ENCODE peak calls at places on chromosomes 13 and 19, in ten cellular contexts. One of them, this sample, is unnamed.

GRCh38 chr13:73428137-73428536 is 369.3 kb downstream of the KLF5 start:
- DNase-seq in tibial nerve: no peak
- DNase-seq in dorsolateral prefrontal cortex: no peak
- DNase-seq in brain microvascular endothelial cell: peak
- DNase-seq in fibroblast of the aortic adventitia: peak
- DNase-seq in left ventricle myocardium inferior: no peak
- DNase-seq in psoas muscle: no peak
- DNase-seq in fibroblast of lung: peak
- DNase-seq in fibroblast of pulmonary artery: peak
- DNase-seq in cardiac fibroblast: peak
- DNase-seq in this sample: peak

GRCh38 chr13:110964229-110965037 is 49.6 kb upstream of the ANKRD10 start:
- DNase-seq in tibial nerve: no peak
- DNase-seq in dorsolateral prefrontal cortex: no peak
- DNase-seq in brain microvascular endothelial cell: no peak
- DNase-seq in fibroblast of the aortic adventitia: no peak
- DNase-seq in left ventricle myocardium inferior: no peak
- DNase-seq in psoas muscle: no peak
- DNase-seq in fibroblast of lung: no peak
- DNase-seq in fibroblast of pulmonary artery: no peak
- DNase-seq in cardiac fibroblast: no peak
- DNase-seq in this sample: no peak

GRCh38 chr19:46813570-46814358 is 25.4 kb upstream of the SLC1A5 start:
- DNase-seq in tibial nerve: peak
- DNase-seq in dorsolateral prefrontal cortex: no peak
- DNase-seq in brain microvascular endothelial cell: peak
- DNase-seq in fibroblast of the aortic adventitia: peak
- DNase-seq in left ventricle myocardium inferior: peak
- DNase-seq in psoas muscle: peak
- DNase-seq in fibroblast of lung: peak
- DNase-seq in fibroblast of pulmonary artery: peak
- DNase-seq in cardiac fibroblast: peak
- DNase-seq in this sample: peak

GRCh38 chr13:36718146-36718545 is 44.3 kb downstream of the SERTM1 start:
- DNase-seq in tibial nerve: no peak
- DNase-seq in dorsolateral prefrontal cortex: no peak
- DNase-seq in brain microvascular endothelial cell: no peak
- DNase-seq in fibroblast of the aortic adventitia: peak
- DNase-seq in left ventricle myocardium inferior: no peak
- DNase-seq in psoas muscle: no peak
- DNase-seq in fibroblast of lung: no peak
- DNase-seq in fibroblast of pulmonary artery: peak
- DNase-seq in cardiac fibroblast: no peak
- DNase-seq in this sample: peak

GRCh38 chr13:73189766-73190165 is 131.0 kb downstream of the KLF5 start:
- DNase-seq in tibial nerve: no peak
- DNase-seq in dorsolateral prefrontal cortex: no peak
- DNase-seq in brain microvascular endothelial cell: no peak
- DNase-seq in fibroblast of the aortic adventitia: no peak
- DNase-seq in left ventricle myocardium inferior: no peak
- DNase-seq in psoas muscle: no peak
- DNase-seq in fibroblast of lung: no peak
- DNase-seq in fibroblast of pulmonary artery: no peak
- DNase-seq in cardiac fibroblast: no peak
- DNase-seq in this sample: no peak

GRCh38 chr19:54231077-54231931 is 8.5 kb upstream of the LILRB3 start:
- DNase-seq in tibial nerve: peak
- DNase-seq in dorsolateral prefrontal cortex: peak
- DNase-seq in brain microvascular endothelial cell: peak
- DNase-seq in fibroblast of the aortic adventitia: peak
- DNase-seq in left ventricle myocardium inferior: peak
- DNase-seq in psoas muscle: peak
- DNase-seq in fibroblast of lung: peak
- DNase-seq in fibroblast of pulmonary artery: peak
- DNase-seq in cardiac fibroblast: peak
- DNase-seq in this sample: peak

GRCh38 chr13:24053505-24054251 is 106.8 kb upstream of the SPATA13 start:
- DNase-seq in tibial nerve: no peak
- DNase-seq in dorsolateral prefrontal cortex: peak
- DNase-seq in brain microvascular endothelial cell: peak
- DNase-seq in fibroblast of the aortic adventitia: peak
- DNase-seq in left ventricle myocardium inferior: no peak
- DNase-seq in psoas muscle: no peak
- DNase-seq in fibroblast of lung: peak
- DNase-seq in fibroblast of pulmonary artery: peak
- DNase-seq in cardiac fibroblast: peak
- DNase-seq in this sample: peak

GRCh38 chr19:35295792-35296462 is 4.0 kb downstream of the MAG start:
- DNase-seq in tibial nerve: no peak
- DNase-seq in dorsolateral prefrontal cortex: no peak
- DNase-seq in brain microvascular endothelial cell: no peak
- DNase-seq in fibroblast of the aortic adventitia: no peak
- DNase-seq in left ventricle myocardium inferior: no peak
- DNase-seq in psoas muscle: no peak
- DNase-seq in fibroblast of lung: no peak
- DNase-seq in fibroblast of pulmonary artery: no peak
- DNase-seq in cardiac fibroblast: no peak
- DNase-seq in this sample: no peak

GRCh38 chr13:38687246-38688229 is 661 bp downstream of the FREM2 start:
- DNase-seq in tibial nerve: no peak
- DNase-seq in dorsolateral prefrontal cortex: no peak
- DNase-seq in brain microvascular endothelial cell: peak
- DNase-seq in fibroblast of the aortic adventitia: no peak
- DNase-seq in left ventricle myocardium inferior: no peak
- DNase-seq in psoas muscle: peak
- DNase-seq in fibroblast of lung: peak
- DNase-seq in fibroblast of pulmonary artery: no peak
- DNase-seq in cardiac fibroblast: no peak
- DNase-seq in this sample: peak

GRCh38 chr13:38688674-38689073 is 1.8 kb downstream of the FREM2 start:
- DNase-seq in tibial nerve: no peak
- DNase-seq in dorsolateral prefrontal cortex: no peak
- DNase-seq in brain microvascular endothelial cell: no peak
- DNase-seq in fibroblast of the aortic adventitia: no peak
- DNase-seq in left ventricle myocardium inferior: no peak
- DNase-seq in psoas muscle: no peak
- DNase-seq in fibroblast of lung: no peak
- DNase-seq in fibroblast of pulmonary artery: no peak
- DNase-seq in cardiac fibroblast: no peak
- DNase-seq in this sample: no peak

GRCh38 chr13:38684714-38685113 is 2.2 kb upstream of the FREM2 start:
- DNase-seq in tibial nerve: no peak
- DNase-seq in dorsolateral prefrontal cortex: no peak
- DNase-seq in brain microvascular endothelial cell: no peak
- DNase-seq in fibroblast of the aortic adventitia: no peak
- DNase-seq in left ventricle myocardium inferior: no peak
- DNase-seq in psoas muscle: no peak
- DNase-seq in fibroblast of lung: no peak
- DNase-seq in fibroblast of pulmonary artery: no peak
- DNase-seq in cardiac fibroblast: no peak
- DNase-seq in this sample: no peak

GRCh38 chr13:38685974-38686571 is 804 bp upstream of the FREM2 start:
- DNase-seq in tibial nerve: no peak
- DNase-seq in dorsolateral prefrontal cortex: no peak
- DNase-seq in brain microvascular endothelial cell: no peak
- DNase-seq in fibroblast of the aortic adventitia: no peak
- DNase-seq in left ventricle myocardium inferior: no peak
- DNase-seq in psoas muscle: no peak
- DNase-seq in fibroblast of lung: peak
- DNase-seq in fibroblast of pulmonary artery: peak
- DNase-seq in cardiac fibroblast: no peak
- DNase-seq in this sample: peak

DNA sequence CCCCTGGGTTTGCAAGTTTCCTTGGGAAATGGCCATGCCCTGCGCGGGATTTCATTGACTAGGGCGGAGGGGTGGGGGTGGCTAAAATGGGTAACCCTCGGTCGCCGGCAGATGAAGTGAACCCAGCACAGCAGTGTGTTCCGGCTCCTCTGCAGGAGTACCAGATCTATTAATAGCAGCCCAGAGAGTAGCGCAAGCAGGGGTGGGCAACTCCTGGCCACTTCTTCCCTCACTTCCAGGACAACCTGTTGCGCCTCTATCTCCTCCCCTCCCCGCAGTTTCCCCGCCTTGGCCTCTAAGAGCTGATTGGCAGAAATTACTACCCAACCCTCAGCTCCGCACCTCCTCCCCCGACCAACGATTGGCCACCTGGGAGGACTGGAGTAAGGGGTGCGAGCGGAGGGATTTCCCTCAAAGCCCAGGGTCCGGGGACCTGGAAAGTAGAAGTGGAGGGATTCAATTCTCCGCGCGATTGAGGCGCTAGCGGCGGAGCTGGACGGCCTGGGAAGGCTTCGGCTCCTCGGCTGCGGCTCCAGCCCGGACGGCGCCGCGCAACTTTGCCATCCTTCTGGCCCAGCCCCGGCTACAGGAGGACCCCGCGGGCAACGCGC is at the start of gene FREM2:
- DNase-seq in tibial nerve: no peak
- DNase-seq in dorsolateral prefrontal cortex: no peak
- DNase-seq in brain microvascular endothelial cell: no peak
- DNase-seq in fibroblast of the aortic adventitia: no peak
- DNase-seq in left ventricle myocardium inferior: no peak
- DNase-seq in psoas muscle: peak
- DNase-seq in fibroblast of lung: peak
- DNase-seq in fibroblast of pulmonary artery: peak
- DNase-seq in cardiac fibroblast: no peak
- DNase-seq in this sample: no peak
- H3K4me3 ChIP-seq in tibial nerve: peak
- H3K4me3 ChIP-seq in dorsolateral prefrontal cortex: peak
- H3K4me3 ChIP-seq in brain microvascular endothelial cell: peak
- H3K4me3 ChIP-seq in fibroblast of the aortic adventitia: peak
- H3K4me3 ChIP-seq in left ventricle myocardium inferior: peak
- H3K4me3 ChIP-seq in psoas muscle: peak
- H3K4me3 ChIP-seq in fibroblast of lung: peak
- H3K4me3 ChIP-seq in fibroblast of pulmonary artery: peak
- H3K4me3 ChIP-seq in cardiac fibroblast: peak
- H3K4me3 ChIP-seq in this sample: no peak

DNA sequence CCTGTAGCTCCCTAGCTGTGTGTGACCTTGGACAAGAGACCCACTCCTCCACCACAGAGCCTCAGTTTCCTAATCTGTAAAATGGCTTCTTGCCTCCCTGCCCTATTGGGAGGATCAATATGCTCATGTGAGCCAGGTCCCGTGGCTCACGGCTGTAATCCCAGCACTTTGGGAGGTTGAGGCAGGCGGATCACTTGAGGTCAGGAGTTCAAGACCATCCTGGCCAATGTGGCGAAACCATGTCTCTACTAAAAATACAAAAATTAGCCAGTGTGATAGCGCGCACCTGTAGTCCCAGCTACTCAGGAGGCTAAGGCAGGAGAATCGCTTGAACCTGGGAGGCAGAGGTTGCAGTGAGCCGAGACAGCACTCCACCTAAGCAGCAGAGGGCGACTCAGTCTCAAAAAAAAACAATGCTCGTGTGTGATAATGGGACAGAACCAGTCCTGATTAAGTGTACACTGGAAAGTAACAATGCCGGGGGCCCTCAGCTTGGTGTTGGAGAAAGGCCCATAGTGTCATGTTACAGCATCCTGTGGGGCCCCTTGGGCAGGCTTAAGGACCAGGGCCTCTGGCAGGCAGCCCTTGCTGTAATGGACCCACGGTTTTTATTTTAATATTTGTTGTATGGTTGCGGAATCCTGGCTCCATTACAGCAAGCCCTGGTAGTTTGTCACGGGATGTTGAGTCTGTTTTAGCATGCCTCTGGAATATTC is 6.8 kb downstream of the RPS11 start:
- DNase-seq in tibial nerve: peak
- DNase-seq in dorsolateral prefrontal cortex: no peak
- DNase-seq in brain microvascular endothelial cell: peak
- DNase-seq in fibroblast of the aortic adventitia: peak
- DNase-seq in left ventricle myocardium inferior: no peak
- DNase-seq in psoas muscle: no peak
- DNase-seq in fibroblast of lung: peak
- DNase-seq in fibroblast of pulmonary artery: peak
- DNase-seq in cardiac fibroblast: peak
- DNase-seq in this sample: peak
- TF ChIP-seq CTCF in tibial nerve: peak
- TF ChIP-seq CTCF in dorsolateral prefrontal cortex: peak
- TF ChIP-seq CTCF in brain microvascular endothelial cell: peak
- TF ChIP-seq CTCF in fibroblast of the aortic adventitia: peak
- TF ChIP-seq CTCF in left ventricle myocardium inferior: peak
- TF ChIP-seq CTCF in psoas muscle: peak
- TF ChIP-seq CTCF in fibroblast of lung: peak
- TF ChIP-seq CTCF in fibroblast of pulmonary artery: peak
- TF ChIP-seq CTCF in cardiac fibroblast: peak
- TF ChIP-seq CTCF in this sample: peak

GRCh38 chr13:40983725-40984669 is 35.1 kb downstream of the ELF1 start:
- DNase-seq in tibial nerve: no peak
- DNase-seq in dorsolateral prefrontal cortex: no peak
- DNase-seq in brain microvascular endothelial cell: no peak
- DNase-seq in fibroblast of the aortic adventitia: peak
- DNase-seq in left ventricle myocardium inferior: no peak
- DNase-seq in psoas muscle: no peak
- DNase-seq in fibroblast of lung: no peak
- DNase-seq in fibroblast of pulmonary artery: no peak
- DNase-seq in cardiac fibroblast: no peak
- DNase-seq in this sample: no peak

GRCh38 chr13:40984670-40985366 is 34.3 kb downstream of the ELF1 start:
- DNase-seq in tibial nerve: no peak
- DNase-seq in dorsolateral prefrontal cortex: no peak
- DNase-seq in brain microvascular endothelial cell: no peak
- DNase-seq in fibroblast of the aortic adventitia: peak
- DNase-seq in left ventricle myocardium inferior: no peak
- DNase-seq in psoas muscle: no peak
- DNase-seq in fibroblast of lung: no peak
- DNase-seq in fibroblast of pulmonary artery: no peak
- DNase-seq in cardiac fibroblast: no peak
- DNase-seq in this sample: peak

GRCh38 chr13:40985596-40986327 is 33.4 kb downstream of the ELF1 start:
- DNase-seq in tibial nerve: no peak
- DNase-seq in dorsolateral prefrontal cortex: no peak
- DNase-seq in brain microvascular endothelial cell: no peak
- DNase-seq in fibroblast of the aortic adventitia: no peak
- DNase-seq in left ventricle myocardium inferior: no peak
- DNase-seq in psoas muscle: no peak
- DNase-seq in fibroblast of lung: no peak
- DNase-seq in fibroblast of pulmonary artery: no peak
- DNase-seq in cardiac fibroblast: no peak
- DNase-seq in this sample: no peak

GRCh38 chr13:40986328-40986856 is 32.7 kb downstream of the ELF1 start:
- DNase-seq in tibial nerve: no peak
- DNase-seq in dorsolateral prefrontal cortex: no peak
- DNase-seq in brain microvascular endothelial cell: no peak
- DNase-seq in fibroblast of the aortic adventitia: peak
- DNase-seq in left ventricle myocardium inferior: no peak
- DNase-seq in psoas muscle: no peak
- DNase-seq in fibroblast of lung: peak
- DNase-seq in fibroblast of pulmonary artery: no peak
- DNase-seq in cardiac fibroblast: peak
- DNase-seq in this sample: peak

GRCh38 chr13:40987606-40988280 is 31.4 kb downstream of the ELF1 start:
- DNase-seq in tibial nerve: no peak
- DNase-seq in dorsolateral prefrontal cortex: no peak
- DNase-seq in brain microvascular endothelial cell: no peak
- DNase-seq in fibroblast of the aortic adventitia: no peak
- DNase-seq in left ventricle myocardium inferior: no peak
- DNase-seq in psoas muscle: no peak
- DNase-seq in fibroblast of lung: peak
- DNase-seq in fibroblast of pulmonary artery: no peak
- DNase-seq in cardiac fibroblast: no peak
- DNase-seq in this sample: no peak
- H3K4me3 ChIP-seq in tibial nerve: no peak
- H3K4me3 ChIP-seq in dorsolateral prefrontal cortex: no peak
- H3K4me3 ChIP-seq in brain microvascular endothelial cell: no peak
- H3K4me3 ChIP-seq in fibroblast of the aortic adventitia: no peak
- H3K4me3 ChIP-seq in left ventricle myocardium inferior: no peak
- H3K4me3 ChIP-seq in psoas muscle: no peak
- H3K4me3 ChIP-seq in fibroblast of lung: no peak
- H3K4me3 ChIP-seq in fibroblast of pulmonary artery: no peak
- H3K4me3 ChIP-seq in cardiac fibroblast: no peak
- H3K4me3 ChIP-seq in this sample: no peak

GRCh38 chr19:50460161-50460765 is 16.0 kb upstream of the EMC10 start:
- DNase-seq in tibial nerve: no peak
- DNase-seq in dorsolateral prefrontal cortex: no peak
- DNase-seq in brain microvascular endothelial cell: peak
- DNase-seq in fibroblast of the aortic adventitia: peak
- DNase-seq in left ventricle myocardium inferior: no peak
- DNase-seq in psoas muscle: no peak
- DNase-seq in fibroblast of lung: peak
- DNase-seq in fibroblast of pulmonary artery: peak
- DNase-seq in cardiac fibroblast: peak
- DNase-seq in this sample: peak
- TF ChIP-seq CTCF in tibial nerve: no peak
- TF ChIP-seq CTCF in dorsolateral prefrontal cortex: no peak
- TF ChIP-seq CTCF in brain microvascular endothelial cell: peak
- TF ChIP-seq CTCF in fibroblast of the aortic adventitia: no peak
- TF ChIP-seq CTCF in left ventricle myocardium inferior: no peak
- TF ChIP-seq CTCF in psoas muscle: no peak
- TF ChIP-seq CTCF in fibroblast of lung: peak
- TF ChIP-seq CTCF in fibroblast of pulmonary artery: no peak
- TF ChIP-seq CTCF in cardiac fibroblast: no peak
- TF ChIP-seq CTCF in this sample: no peak